ENCODE peak calls at places on chromosomes 3 and 15, in five cellular contexts. U is RCC 7860; G is LoVo; W is colonic mucosa; A is stimulated activated CD4-positive, alpha-beta T cell treated with anti-CD3 and anti-CD28 coated beads, TNF-alpha, amount 100 ng/mL, for 4 hours. M is an unnamed sample.

GRCh38 chr3:12935023-12935860 is 93.9 kb upstream of the RPL32 start:
- DNase-seq in U (no peak), G (no peak), W (no peak), A (no peak), M (no peak)

GRCh38 chr15:89806217-89806564 is 8.5 kb downstream of the ANPEP start:
- DNase-seq in U (no peak), G (no peak), W (no peak), A (no peak), M (no peak)

GRCh38 chr3:134093906-134094305 is 64.2 kb upstream of the SLCO2A1 start:
- DNase-seq in U (peak; percentile 16), G (no peak), W (no peak), A (no peak), M (no peak)

GRCh38 chr15:72334842-72335241 is 14.9 kb upstream of the CELF6 start:
- DNase-seq in U (no peak), G (no peak), W (no peak), A (no peak), M (no peak)

GRCh38 chr3:177484926-177485325 is 287.6 kb upstream of the TBL1XR1 start:
- DNase-seq in U (no peak), G (no peak), W (no peak), A (no peak), M (no peak)

GRCh38 chr15:34365073-34365825 is 1.7 kb downstream of the LPCAT4 start:
- DNase-seq in U (no peak), G (no peak), W (no peak), A (no peak), M (no peak)

GRCh38 chr3:197468866-197469382 is 86.8 kb downstream of the BDH1 start:
- DNase-seq in U (peak; percentile 57), G (no peak), W (peak; percentile 50), A (no peak), M (no peak)

GRCh38 chr3:140602781-140603180 is 75.1 kb upstream of the TRIM42 start:
- DNase-seq in U (peak; percentile 35), G (no peak), W (no peak), A (no peak), M (no peak)

GRCh38 chr3:173725507-173725906 is 328.0 kb downstream of the NLGN1 start:
- DNase-seq in U (no peak), G (no peak), W (no peak), A (no peak), M (no peak)

GRCh38 chr3:158802399-158803023 is 657 bp downstream of the MFSD1 start:
- DNase-seq in U (peak; percentile 13), G (peak; percentile 33), W (no peak), A (no peak), M (no peak)

GRCh38 chr3:30286811-30287210 is 319.6 kb upstream of the TGFBR2 start:
- DNase-seq in U (peak; percentile 4), G (no peak), W (no peak), A (no peak), M (no peak)

GRCh38 chr15:57245130-57245529 is 131.2 kb upstream of the CGNL1 start:
- DNase-seq in U (no peak), G (no peak), W (no peak), A (no peak), M (no peak)

GRCh38 chr15:75195122-75195765 is 6.4 kb upstream of the C15orf39 start:
- DNase-seq in U (no peak), G (no peak), W (no peak), A (no peak), M (no peak)

GRCh38 chr3:42632146-42632545 is 21.4 kb upstream of the ZBTB47 start:
- DNase-seq in U (peak; percentile 22), G (no peak), W (no peak), A (no peak), M (no peak)

GRCh38 chr15:83092309-83092976 is 15.0 kb upstream of the TM6SF1 start:
- DNase-seq in U (no peak), G (no peak), W (peak; percentile 38), A (no peak), M (no peak)

GRCh38 chr3:81363816-81364215 is 397.6 kb downstream of the GBE1 start:
- DNase-seq in U (no peak), G (no peak), W (no peak), A (no peak), M (no peak)

GRCh38 chr3:47247131-47248064 is 35.2 kb downstream of the KIF9 start:
- DNase-seq in U (no peak), G (no peak), W (no peak), A (no peak), M (no peak)

GRCh38 chr3:14377838-14378169 is 24.6 kb upstream of the SLC6A6 start:
- DNase-seq in U (no peak), G (no peak), W (no peak), A (no peak), M (no peak)

GRCh38 chr15:42267286-42267685 is 5.7 kb upstream of the GANC start:
- DNase-seq in U (no peak), G (no peak), W (no peak), A (no peak), M (no peak)

GRCh38 chr15:62756326-62756994 is 286.1 kb upstream of the TPM1 start:
- DNase-seq in U (no peak), G (no peak), W (no peak), A (no peak), M (no peak)

GRCh38 chr3:156151824-156152428 is 31.5 kb downstream of the KCNAB1 start:
- DNase-seq in U (peak; percentile 70), G (peak; percentile 45), W (peak; percentile 58), A (no peak), M (peak; percentile 37)

GRCh38 chr15:83685864-83686263 is 31.9 kb downstream of the ADAMTSL3 start:
- DNase-seq in U (no peak), G (no peak), W (no peak), A (no peak), M (no peak)

GRCh38 chr3:4670352-4670751 is 177.2 kb downstream of the ITPR1 start:
- DNase-seq in U (no peak), G (no peak), W (no peak), A (no peak), M (no peak)

GRCh38 chr15:25624504-25625172 is 185.8 kb upstream of the UBE3A start:
- DNase-seq in U (no peak), G (no peak), W (no peak), A (no peak), M (no peak)

GRCh38 chr3:178419078-178419477 is 117.2 kb upstream of the KCNMB2 start:
- DNase-seq in U (no peak), G (no peak), W (no peak), A (no peak), M (no peak)

GRCh38 chr3:194809382-194809781 is 123.7 kb downstream of the FAM43A start:
- DNase-seq in U (no peak), G (no peak), W (no peak), A (no peak), M (no peak)

GRCh38 chr3:106392905-106393304 is 524.1 kb upstream of the CBLB start:
- DNase-seq in U (no peak), G (no peak), W (no peak), A (no peak), M (no peak)

GRCh38 chr3:189714991-189715961 is 84.1 kb downstream of the TP63 start:
- DNase-seq in U (peak; percentile 66), G (no peak), W (no peak), A (no peak), M (no peak)

GRCh38 chr15:85753261-85753660 is 41.5 kb downstream of the KLHL25 start:
- DNase-seq in U (no peak), G (no peak), W (no peak), A (no peak), M (no peak)

GRCh38 chr15:68666120-68666811 is 87.5 kb downstream of the CORO2B start:
- DNase-seq in U (no peak), G (no peak), W (no peak), A (no peak), M (no peak)

GRCh38 chr3:134350861-134351311 is 23.4 kb downstream of the AMOTL2 start:
- DNase-seq in U (no peak), G (peak; percentile 66), W (peak; percentile 68), A (no peak), M (no peak)

GRCh38 chr15:80587816-80588456 is 107.2 kb upstream of the ABHD17C start:
- DNase-seq in U (no peak), G (no peak), W (no peak), A (no peak), M (no peak)

GRCh38 chr3:63228677-63229076 is 49.4 kb upstream of the SYNPR start:
- DNase-seq in U (peak; percentile 8), G (peak; percentile 23), W (peak; percentile 35), A (no peak), M (no peak)

GRCh38 chr3:8768364-8769087 is 887 bp downstream of the OXTR start:
- DNase-seq in U (no peak), G (no peak), W (no peak), A (no peak), M (no peak)

GRCh38 chr3:115937054-115937453 is 313.7 kb downstream of the GAP43 start:
- DNase-seq in U (no peak), G (no peak), W (no peak), A (no peak), M (no peak)

GRCh38 chr15:42065008-42065407 is 29.4 kb downstream of the PLA2G4D start:
- DNase-seq in U (peak; percentile 19), G (no peak), W (peak; percentile 18), A (no peak), M (no peak)

GRCh38 chr3:46848271-46849097 is 14.8 kb downstream of the MYL3 start:
- DNase-seq in U (no peak), G (no peak), W (peak; percentile 41), A (no peak), M (no peak)

GRCh38 chr3:172256101-172256687 is 192.1 kb downstream of the GHSR start:
- DNase-seq in U (no peak), G (no peak), W (no peak), A (no peak), M (no peak)

GRCh38 chr15:31202953-31203352 is 101.4 kb upstream of the TRPM1 start:
- DNase-seq in U (no peak), G (no peak), W (no peak), A (no peak), M (no peak)

GRCh38 chr3:183868804-183869203 is 15.9 kb downstream of the PARL start:
- DNase-seq in U (no peak), G (no peak), W (no peak), A (no peak), M (no peak)

M was measured in T-helper 17 cell.